ENCODE peak calls at places on chromosome 9, in seven cellular contexts. One of them, this sample, is unnamed.

GRCh38 chr9:33815781-33816180 is 1.2 kb upstream of the UBE2R2 start:
- DNase-seq in breast epithelium: no peak
- DNase-seq in SK-N-MC: no peak
- DNase-seq in transverse colon: no peak
- DNase-seq in esophagus muscularis mucosa: no peak
- DNase-seq in upper lobe of left lung: no peak
- DNase-seq in Panc1: no peak
- DNase-seq in this sample: no peak

GRCh38 chr9:114314256-114314867 is 8.5 kb upstream of the ORM1 start:
- DNase-seq in breast epithelium: no peak
- DNase-seq in upper lobe of left lung: peak; percentile 12
- DNase-seq in transverse colon: no peak
- DNase-seq in Panc1: no peak
- DNase-seq in esophagus muscularis mucosa: no peak
- DNase-seq in SK-N-MC: no peak
- DNase-seq in this sample: peak; percentile 11

GRCh38 chr9:70581214-70581966 is 166.9 kb upstream of the KLF9 start:
- DNase-seq in transverse colon: no peak
- DNase-seq in esophagus muscularis mucosa: no peak
- DNase-seq in Panc1: no peak
- DNase-seq in breast epithelium: no peak
- DNase-seq in upper lobe of left lung: no peak
- DNase-seq in SK-N-MC: no peak
- DNase-seq in this sample: no peak

GRCh38 chr9:72113081-72113480 is 36.2 kb upstream of the GDA start:
- DNase-seq in breast epithelium: no peak
- DNase-seq in SK-N-MC: no peak
- DNase-seq in upper lobe of left lung: no peak
- DNase-seq in transverse colon: no peak
- DNase-seq in esophagus muscularis mucosa: no peak
- DNase-seq in Panc1: no peak
- DNase-seq in this sample: no peak

GRCh38 chr9:6759114-6759977 is 1.6 kb downstream of the KDM4C start:
- DNase-seq in esophagus muscularis mucosa: no peak
- DNase-seq in SK-N-MC: no peak
- DNase-seq in transverse colon: peak; percentile 29
- DNase-seq in breast epithelium: no peak
- DNase-seq in Panc1: no peak
- DNase-seq in upper lobe of left lung: no peak
- DNase-seq in this sample: peak; percentile 28

GRCh38 chr9:7910426-7911015 is 110.9 kb upstream of the DMAC1 start:
- DNase-seq in SK-N-MC: no peak
- DNase-seq in Panc1: no peak
- DNase-seq in breast epithelium: no peak
- DNase-seq in esophagus muscularis mucosa: no peak
- DNase-seq in upper lobe of left lung: no peak
- DNase-seq in transverse colon: peak; percentile 11
- DNase-seq in this sample: no peak

GRCh38 chr9:123607987-123608565 is 252.1 kb downstream of the CRB2 start:
- DNase-seq in esophagus muscularis mucosa: no peak
- DNase-seq in Panc1: no peak
- DNase-seq in transverse colon: peak; percentile 51
- DNase-seq in breast epithelium: no peak
- DNase-seq in SK-N-MC: no peak
- DNase-seq in upper lobe of left lung: no peak
- DNase-seq in this sample: no peak

GRCh38 chr9:69745716-69746538 is 13.9 kb downstream of the PTAR1 start:
- DNase-seq in upper lobe of left lung: no peak
- DNase-seq in SK-N-MC: no peak
- DNase-seq in breast epithelium: no peak
- DNase-seq in Panc1: no peak
- DNase-seq in transverse colon: no peak
- DNase-seq in esophagus muscularis mucosa: no peak
- DNase-seq in this sample: no peak

GRCh38 chr9:86181379-86182315 is 77.8 kb downstream of the C9orf153 start:
- DNase-seq in SK-N-MC: no peak
- DNase-seq in upper lobe of left lung: no peak
- DNase-seq in esophagus muscularis mucosa: no peak
- DNase-seq in Panc1: no peak
- DNase-seq in transverse colon: no peak
- DNase-seq in breast epithelium: no peak
- DNase-seq in this sample: no peak

GRCh38 chr9:120893917-120894316 is 16.9 kb upstream of the PHF19 start:
- DNase-seq in Panc1: no peak
- DNase-seq in SK-N-MC: no peak
- DNase-seq in esophagus muscularis mucosa: no peak
- DNase-seq in transverse colon: no peak
- DNase-seq in breast epithelium: no peak
- DNase-seq in upper lobe of left lung: no peak
- DNase-seq in this sample: no peak

GRCh38 chr9:93368437-93368836 is 83.0 kb upstream of the FAM120A start:
- DNase-seq in Panc1: no peak
- DNase-seq in upper lobe of left lung: no peak
- DNase-seq in breast epithelium: no peak
- DNase-seq in esophagus muscularis mucosa: no peak
- DNase-seq in SK-N-MC: no peak
- DNase-seq in transverse colon: no peak
- DNase-seq in this sample: no peak

GRCh38 chr9:113361304-113362018 is 12.1 kb downstream of the BSPRY start:
- DNase-seq in Panc1: no peak
- DNase-seq in esophagus muscularis mucosa: no peak
- DNase-seq in upper lobe of left lung: no peak
- DNase-seq in transverse colon: no peak
- DNase-seq in SK-N-MC: no peak
- DNase-seq in breast epithelium: no peak
- DNase-seq in this sample: no peak

GRCh38 chr9:83978992-83979811 is 813 bp downstream of the HNRNPK start:
- DNase-seq in upper lobe of left lung: peak; percentile 92
- DNase-seq in SK-N-MC: no peak
- DNase-seq in esophagus muscularis mucosa: peak; percentile 96
- DNase-seq in transverse colon: peak; percentile 87
- DNase-seq in Panc1: no peak
- DNase-seq in breast epithelium: peak; percentile 74
- DNase-seq in this sample: peak; percentile 82

GRCh38 chr9:81032030-81032572 is 657.2 kb downstream of the TLE1 start:
- DNase-seq in esophagus muscularis mucosa: no peak
- DNase-seq in Panc1: no peak
- DNase-seq in upper lobe of left lung: no peak
- DNase-seq in SK-N-MC: no peak
- DNase-seq in transverse colon: no peak
- DNase-seq in breast epithelium: no peak
- DNase-seq in this sample: no peak

GRCh38 chr9:84169240-84169639 is 171.3 kb downstream of the SLC28A3 start:
- DNase-seq in transverse colon: no peak
- DNase-seq in upper lobe of left lung: no peak
- DNase-seq in SK-N-MC: no peak
- DNase-seq in esophagus muscularis mucosa: no peak
- DNase-seq in breast epithelium: no peak
- DNase-seq in Panc1: no peak
- DNase-seq in this sample: no peak

GRCh38 chr9:37969130-37969529 is 65.2 kb upstream of the SLC25A51 start:
- DNase-seq in breast epithelium: no peak
- DNase-seq in esophagus muscularis mucosa: no peak
- DNase-seq in transverse colon: peak; percentile 91
- DNase-seq in upper lobe of left lung: peak; percentile 79
- DNase-seq in SK-N-MC: no peak
- DNase-seq in Panc1: no peak
- DNase-seq in this sample: peak; percentile 95

GRCh38 chr9:93093449-93094293 is 2.3 kb upstream of the CARD19 start:
- DNase-seq in breast epithelium: no peak
- DNase-seq in SK-N-MC: no peak
- DNase-seq in Panc1: no peak
- DNase-seq in transverse colon: peak; percentile 42
- DNase-seq in esophagus muscularis mucosa: no peak
- DNase-seq in upper lobe of left lung: peak; percentile 28
- DNase-seq in this sample: no peak

GRCh38 chr9:91771027-91771426 is 179.0 kb downstream of the ROR2 start:
- DNase-seq in upper lobe of left lung: peak; percentile 50
- DNase-seq in breast epithelium: no peak
- DNase-seq in Panc1: no peak
- DNase-seq in transverse colon: peak; percentile 44
- DNase-seq in esophagus muscularis mucosa: no peak
- DNase-seq in SK-N-MC: no peak
- DNase-seq in this sample: no peak

GRCh38 chr9:117224676-117225075 is 190.2 kb downstream of the ASTN2 start:
- DNase-seq in Panc1: no peak
- DNase-seq in transverse colon: no peak
- DNase-seq in SK-N-MC: no peak
- DNase-seq in esophagus muscularis mucosa: peak; percentile 29
- DNase-seq in breast epithelium: no peak
- DNase-seq in upper lobe of left lung: no peak
- DNase-seq in this sample: no peak

DNA sequence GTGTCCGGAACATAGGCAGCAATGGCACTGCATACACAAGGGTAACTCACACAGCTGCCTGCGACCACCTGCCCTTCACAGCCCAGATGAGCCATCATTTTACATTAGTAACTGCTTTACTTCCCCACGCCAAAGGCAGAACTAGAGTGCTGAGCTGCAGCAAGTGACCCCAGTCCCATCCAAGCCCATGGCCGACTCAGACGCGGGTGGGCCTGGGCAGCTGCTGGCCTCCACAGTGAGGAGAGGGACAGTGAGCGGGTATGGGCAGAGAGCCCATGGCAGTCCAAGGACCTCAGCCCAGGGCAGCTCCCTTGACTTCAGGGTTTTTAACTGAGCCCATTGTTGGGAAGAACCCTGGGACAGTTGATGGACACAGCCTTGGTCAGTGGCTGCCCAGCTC is 93.8 kb downstream of the GADD45G start:
- DNase-seq in transverse colon: no peak
- DNase-seq in esophagus muscularis mucosa: no peak
- DNase-seq in Panc1: no peak
- DNase-seq in SK-N-MC: no peak
- DNase-seq in upper lobe of left lung: no peak
- DNase-seq in breast epithelium: no peak
- DNase-seq in this sample: no peak
- TF ChIP-seq POLR2AphosphoS5 in transverse colon: no peak
- TF ChIP-seq POLR2AphosphoS5 in esophagus muscularis mucosa: no peak
- TF ChIP-seq POLR2AphosphoS5 in Panc1: no peak
- TF ChIP-seq POLR2AphosphoS5 in SK-N-MC: no peak
- TF ChIP-seq POLR2AphosphoS5 in upper lobe of left lung: no peak
- TF ChIP-seq POLR2AphosphoS5 in breast epithelium: no peak
- TF ChIP-seq POLR2AphosphoS5 in this sample: no peak

GRCh38 chr9:127392976-127393375 is 4.0 kb upstream of the SLC2A8 start:
- DNase-seq in transverse colon: no peak
- DNase-seq in SK-N-MC: no peak
- DNase-seq in upper lobe of left lung: no peak
- DNase-seq in Panc1: no peak
- DNase-seq in esophagus muscularis mucosa: no peak
- DNase-seq in breast epithelium: no peak
- DNase-seq in this sample: no peak
- H3K27ac ChIP-seq in transverse colon: no peak overlapping the region
- H3K27ac ChIP-seq in SK-N-MC: no peak overlapping the region
- H3K27ac ChIP-seq in upper lobe of left lung: no peak overlapping the region
- H3K27ac ChIP-seq in Panc1: peak overlapping the region; percentile 63
- H3K27ac ChIP-seq in esophagus muscularis mucosa: no peak overlapping the region
- H3K27ac ChIP-seq in breast epithelium: no peak overlapping the region
- H3K27ac ChIP-seq in this sample: peak overlapping the region; percentile 34

DNA sequence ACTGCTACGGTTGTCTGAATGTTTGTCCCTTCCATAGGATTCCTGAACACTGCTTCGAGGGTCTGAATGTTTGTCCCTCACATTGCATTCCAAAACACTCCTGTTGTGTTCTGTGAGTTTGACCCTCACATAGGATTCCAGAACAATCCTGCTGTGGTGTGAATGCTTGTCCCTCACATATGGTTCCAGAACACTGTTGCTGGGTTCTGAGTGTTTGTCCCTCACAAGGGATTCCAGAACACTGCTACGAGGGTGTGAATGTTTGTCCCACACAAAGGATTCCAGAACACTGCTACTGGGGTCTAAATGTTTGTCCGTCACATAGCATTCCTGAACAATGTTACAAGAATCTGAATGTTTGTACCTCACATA is 201.2 kb downstream of the FOXD4L6 start:
- DNase-seq in breast epithelium: no peak
- DNase-seq in upper lobe of left lung: no peak
- DNase-seq in esophagus muscularis mucosa: peak; percentile 91
- DNase-seq in Panc1: no peak
- DNase-seq in SK-N-MC: no peak
- DNase-seq in transverse colon: no peak
- DNase-seq in this sample: no peak
- H3K9me3 ChIP-seq in breast epithelium: peaks cover 83% of the 10 kb centered on the region
- H3K9me3 ChIP-seq in upper lobe of left lung: peaks cover 35% of the 10 kb centered on the region
- H3K9me3 ChIP-seq in esophagus muscularis mucosa: peaks cover 68% of the 10 kb centered on the region
- H3K9me3 ChIP-seq in Panc1: no peaks in the 10 kb centered on the region
- H3K9me3 ChIP-seq in SK-N-MC: no peaks in the 10 kb centered on the region
- H3K9me3 ChIP-seq in transverse colon: peaks cover 72% of the 10 kb centered on the region
- H3K9me3 ChIP-seq in this sample: peaks cover 55% of the 10 kb centered on the region

DNA sequence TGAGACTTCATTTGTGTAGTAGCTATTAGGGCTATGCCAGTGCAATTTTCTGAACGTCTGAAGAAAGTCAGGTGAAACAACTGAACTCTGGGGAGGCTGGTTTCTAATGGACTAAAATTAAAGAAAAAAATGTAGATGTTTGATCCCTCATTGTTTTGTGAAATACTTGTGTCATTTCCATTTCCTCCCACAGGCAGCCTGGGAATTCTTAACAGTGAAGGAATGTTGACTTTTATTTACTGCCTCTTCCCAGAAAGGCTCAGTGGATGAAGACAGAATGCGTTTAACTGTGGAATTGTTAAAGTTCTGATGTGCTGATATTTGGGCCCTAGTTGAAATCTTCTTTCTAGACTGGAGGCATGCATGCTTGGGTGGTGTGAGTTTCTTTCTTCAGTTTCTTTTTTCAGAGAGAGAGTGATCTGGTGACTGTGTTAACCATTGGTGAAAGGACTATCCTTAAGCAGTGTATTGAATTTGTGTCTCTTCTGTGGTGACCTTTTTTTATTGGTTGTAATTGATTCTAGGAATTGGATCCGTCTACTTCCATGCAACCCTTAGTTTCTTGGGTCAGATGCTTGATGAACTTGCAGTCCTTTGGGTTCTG is 15.5 kb downstream of the ACER2 start:
- DNase-seq in esophagus muscularis mucosa: no peak
- DNase-seq in breast epithelium: no peak
- DNase-seq in upper lobe of left lung: no peak
- DNase-seq in Panc1: no peak
- DNase-seq in transverse colon: no peak
- DNase-seq in SK-N-MC: no peak
- DNase-seq in this sample: no peak
- TF ChIP-seq POLR2AphosphoS5 in esophagus muscularis mucosa: no peak
- TF ChIP-seq POLR2AphosphoS5 in breast epithelium: no peak
- TF ChIP-seq POLR2AphosphoS5 in upper lobe of left lung: no peak
- TF ChIP-seq POLR2AphosphoS5 in Panc1: no peak
- TF ChIP-seq POLR2AphosphoS5 in transverse colon: no peak
- TF ChIP-seq POLR2AphosphoS5 in SK-N-MC: no peak
- TF ChIP-seq POLR2AphosphoS5 in this sample: no peak

This sample was measured in stomach.